ENCODE peak calls at places on chromosomes 16 and 17, in six cellular contexts. R is foreskin fibroblast, H is GM06990, O is lung, Z is fibroblast of lung, N is NB4. V is an unnamed sample.

GRCh38 chr16:15765880-15766279 is 90.9 kb downstream of the MYH11 start:
- DNase-seq in O (no peak), H (peak; percentile 63), N (peak; percentile 84), Z (peak; percentile 42), R (peak; percentile 35), V (no peak)

GRCh38 chr16:23207485-23207884 is 24.9 kb downstream of the SCNN1G start:
- DNase-seq in O (no peak), Z (no peak), N (no peak), H (no peak), R (no peak), V (no peak)

GRCh38 chr17:32870969-32871368 is 6.0 kb downstream of the MYO1D start:
- DNase-seq in H (no peak), O (no peak), R (peak; percentile 74), N (no peak), Z (peak; percentile 13), V (no peak)

GRCh38 chr17:80474231-80474932 is 2.0 kb downstream of the NPTX1 start:
- DNase-seq in R (no peak), N (peak; percentile 52), H (no peak), O (no peak), Z (peak; percentile 44), V (no peak)

GRCh38 chr16:30903596-30903995 is 7.2 kb downstream of the CTF1 start:
- DNase-seq in H (no peak), N (peak; percentile 96), R (peak; percentile 41), Z (no peak), O (no peak), V (no peak)

GRCh38 chr16:56370836-56371235 is 54.5 kb downstream of the AMFR start:
- DNase-seq in H (no peak), N (no peak), R (peak; percentile 40), O (no peak), Z (peak; percentile 47), V (no peak)

GRCh38 chr16:4850211-4850610 is 2.9 kb downstream of the UBN1 start:
- DNase-seq in O (no peak), H (no peak), Z (peak; percentile 5), N (no peak), R (peak; percentile 4), V (no peak)

GRCh38 chr17:50205931-50206505 is 4.6 kb upstream of the COL1A1 start:
- DNase-seq in O (no peak), N (no peak), Z (no peak), H (no peak), R (no peak), V (no peak)

GRCh38 chr16:46887524-46887854 is 3.3 kb downstream of the GPT2 start:
- DNase-seq in N (no peak), H (no peak), O (no peak), R (no peak), Z (no peak), V (no peak)

GRCh38 chr17:6327007-6327406 is 107.9 kb downstream of the AIPL1 start:
- DNase-seq in H (no peak), R (no peak), Z (no peak), N (peak; percentile 4), O (peak; percentile 32), V (no peak)

GRCh38 chr17:78781339-78782304 is at the start of gene CYTH1:
- DNase-seq in O (peak; percentile 57), Z (no peak), H (peak; percentile 61), R (no peak), N (peak; percentile 62), V (peak; percentile 90)

GRCh38 chr16:24713379-24713778 is 16.1 kb upstream of the TNRC6A start:
- DNase-seq in N (no peak), H (no peak), R (no peak), O (no peak), Z (no peak), V (no peak)

GRCh38 chr16:80300876-80301275 is 239.9 kb upstream of the DYNLRB2 start:
- DNase-seq in R (peak; percentile 60), Z (peak; percentile 2), N (no peak), H (no peak), O (no peak), V (no peak)

GRCh38 chr16:86783626-86784266 is 205.4 kb downstream of the FOXL1 start:
- DNase-seq in N (no peak), Z (no peak), O (no peak), R (peak; percentile 55), H (no peak), V (no peak)

GRCh38 chr17:49359990-49360795 is 1.9 kb downstream of the ZNF652 start:
- DNase-seq in N (no peak), O (no peak), H (no peak), Z (no peak), R (no peak), V (no peak)

GRCh38 chr16:57676624-57677085 is 8.5 kb downstream of the ADGRG3 start:
- DNase-seq in O (no peak), H (no peak), Z (no peak), N (no peak), R (no peak), V (no peak)

GRCh38 chr17:49325980-49326379 is 36.1 kb downstream of the ZNF652 start:
- DNase-seq in Z (no peak), O (no peak), H (no peak), R (no peak), N (no peak), V (no peak)

GRCh38 chr16:11370084-11370931 is 25.0 kb downstream of the RMI2 start:
- DNase-seq in N (peak; percentile 84), H (peak; percentile 71), Z (no peak), R (no peak), O (no peak), V (no peak)

GRCh38 chr17:47820023-47820789 is 1.4 kb downstream of the OSBPL7 start:
- DNase-seq in H (no peak), R (no peak), N (no peak), O (peak; percentile 51), Z (no peak), V (peak; percentile 75)

GRCh38 chr16:19805459-19806160 is 79.0 kb downstream of the GPRC5B start:
- DNase-seq in R (no peak), Z (no peak), O (no peak), N (no peak), H (no peak), V (no peak)

GRCh38 chr17:61465550-61466237 is 13.5 kb downstream of the TBX4 start:
- DNase-seq in R (no peak), N (no peak), O (no peak), Z (no peak), H (no peak), V (peak; percentile 61)

GRCh38 chr17:40485851-40486512 is 15.4 kb downstream of the TNS4 start:
- DNase-seq in N (peak; percentile 81), O (no peak), Z (peak; percentile 99), R (peak; percentile 99), H (no peak), V (no peak)

GRCh38 chr16:86685071-86685470 is 106.7 kb downstream of the FOXL1 start:
- DNase-seq in O (no peak), H (no peak), R (no peak), Z (no peak), N (no peak), V (no peak)

GRCh38 chr16:66271074-66272060 is 95.1 kb upstream of the CDH5 start:
- DNase-seq in H (no peak), N (no peak), R (no peak), O (no peak), Z (no peak), V (no peak)

GRCh38 chr16:47258874-47259461 is 115.2 kb upstream of the NETO2 start:
- DNase-seq in H (no peak), O (no peak), Z (peak; percentile 42), R (peak; percentile 2), N (peak; percentile 61), V (no peak)

GRCh38 chr17:15744885-15745284 is 12.8 kb downstream of the TBC1D26 start:
- DNase-seq in N (no peak), Z (no peak), O (peak; percentile 47), R (no peak), H (no peak), V (no peak)

GRCh38 chr17:76585649-76586593 is at the start of gene ST6GALNAC2:
- DNase-seq in N (peak; percentile 81), H (no peak), R (no peak), Z (peak; percentile 41), O (peak; percentile 82), V (no peak)

GRCh38 chr16:11994187-11995119 is 17.9 kb downstream of the SNX29 start:
- DNase-seq in N (peak; percentile 47), R (peak; percentile 23), H (no peak), O (no peak), Z (no peak), V (no peak)

GRCh38 chr16:87924937-87925670 is 11.2 kb downstream of the CA5A start:
- DNase-seq in O (no peak), R (no peak), N (no peak), Z (no peak), H (no peak), V (no peak)

GRCh38 chr17:30244853-30245385 is 9.4 kb upstream of the SLC6A4 start:
- DNase-seq in N (no peak), Z (no peak), O (no peak), R (peak; percentile 90), H (no peak), V (no peak)

GRCh38 chr17:68277807-68278206 is 13.1 kb downstream of the SLC16A6 start:
- DNase-seq in R (no peak), O (no peak), N (no peak), H (no peak), Z (no peak), V (no peak)

GRCh38 chr17:9004132-9004960 is 17.0 kb upstream of the NTN1 start:
- DNase-seq in N (no peak), Z (no peak), H (no peak), O (no peak), R (no peak), V (no peak)
- TF ChIP-seq CTCF in N (no peak), Z (no peak), H (no peak), O (no peak), R (no peak), V (no peak)

GRCh38 chr17:28896884-28897768 is at the start of gene FLOT2:
- DNase-seq in Z (peak; percentile 52), N (peak; percentile 81), O (peak; percentile 83), R (peak; percentile 32), H (peak; percentile 75), V (no peak)
- TF ChIP-seq CTCF in Z (peak; percentile 33), N (peak; percentile 20), O (no peak), R (peak; percentile 34), H (peak; percentile 18), V (peak; percentile 67)

GRCh38 chr16:79013004-79013403 is 587.5 kb downstream of the MAF start:
- DNase-seq in N (peak; percentile 27), Z (no peak), H (peak; percentile 13), O (no peak), R (no peak), V (no peak)
- TF ChIP-seq CTCF in N (no peak), Z (no peak), H (no peak), O (no peak), R (no peak), V (no peak)

GRCh38 chr17:8223356-8224063 is 13.1 kb upstream of the AURKB start:
- DNase-seq in R (peak; percentile 45), N (peak; percentile 88), Z (peak; percentile 62), O (peak; percentile 68), H (peak; percentile 80), V (no peak)
- TF ChIP-seq CTCF in R (peak; percentile 8), N (peak; percentile 19), Z (no peak), O (no peak), H (peak; percentile 50), V (peak; percentile 70)

GRCh38 chr16:54153240-54153934 is 133.2 kb downstream of the IRX3 start:
- DNase-seq in O (no peak), R (no peak), Z (no peak), N (no peak), H (no peak), V (no peak)
- TF ChIP-seq CTCF in O (no peak), R (no peak), Z (no peak), N (no peak), H (no peak), V (no peak)